ENCODE peak calls at places on chromosomes 13 and 19, in eight cellular contexts. Q is AG04450; M is AML-193; S is activated CD4-positive, CD25-positive, alpha-beta regulatory T cell; F is NCI-H524; J is heart right ventricle; A is endothelial cell; B is CD4-positive, alpha-beta T cell. K is an unnamed sample.

GRCh38 chr19:7871530-7872305 is 2.5 kb downstream of the PRR36 start:
- DNase-seq in M (peak), S (peak), F (no peak), Q (peak), J (peak), A (peak), B (peak), K (no peak)

GRCh38 chr13:30829145-30829544 is 76.9 kb upstream of the MEDAG start:
- DNase-seq in A (no peak), M (no peak), F (no peak), S (no peak), Q (no peak), B (no peak), J (no peak), K (no peak)

GRCh38 chr19:40270362-40271089 is 14.6 kb downstream of the AKT2 start:
- DNase-seq in A (no peak), M (no peak), Q (no peak), S (no peak), J (no peak), F (peak), B (no peak), K (no peak)

GRCh38 chr19:50568321-50569022 is at the start of gene LRRC4B:
- DNase-seq in F (no peak), S (no peak), M (no peak), J (no peak), A (no peak), Q (no peak), B (no peak), K (no peak)

GRCh38 chr19:50557009-50557613 is 11.1 kb downstream of the LRRC4B start:
- DNase-seq in Q (no peak), S (no peak), F (no peak), B (no peak), J (no peak), A (no peak), M (no peak), K (no peak)

GRCh38 chr13:43364210-43365041 is 341.0 kb downstream of the DNAJC15 start:
- DNase-seq in J (no peak), S (no peak), Q (peak), M (no peak), A (no peak), B (no peak), F (no peak), K (no peak)

GRCh38 chr13:86864376-86864775 is 806.8 kb upstream of the SLITRK5 start:
- DNase-seq in F (no peak), B (no peak), S (no peak), M (no peak), J (no peak), A (no peak), Q (no peak), K (no peak)

GRCh38 chr13:73231456-73231855 is 172.7 kb downstream of the KLF5 start:
- DNase-seq in Q (no peak), A (no peak), B (no peak), F (no peak), S (no peak), J (no peak), M (no peak), K (no peak)

GRCh38 chr13:60261432-60262351 is 98.0 kb upstream of the DIAPH3 start:
- DNase-seq in A (no peak), S (no peak), B (no peak), Q (no peak), F (no peak), M (no peak), J (no peak), K (no peak)

GRCh38 chr13:59345316-59345715 is 818.4 kb downstream of the DIAPH3 start:
- DNase-seq in M (no peak), S (no peak), Q (no peak), F (no peak), B (no peak), J (peak), A (no peak), K (no peak)

GRCh38 chr19:53883231-53883661 is 1.2 kb downstream of the PRKCG start:
- DNase-seq in A (no peak), M (no peak), Q (no peak), S (no peak), J (no peak), B (no peak), F (no peak), K (no peak)

K was measured in GM12892.